ENCODE peak calls at places on chromosomes 6 and 20, in seven cellular contexts. T, V, W, Z, R, C and P are unnamed samples.

GRCh38 chr20:4691753-4692152 is 30.0 kb upstream of the PRND start:
- DNase-seq in T (no peak), C (no peak), Z (no peak), W (no peak), R (no peak), V (no peak), P (no peak)

GRCh38 chr6:32416031-32416430 is 9.1 kb upstream of the BTNL2 start:
- DNase-seq in T (no peak), V (no peak), R (no peak), W (no peak), C (no peak), Z (no peak), P (no peak)

GRCh38 chr6:170093658-170094596 is 197.0 kb downstream of the DLL1 start:
- DNase-seq in W (no peak), Z (no peak), R (no peak), T (no peak), C (peak; percentile 37), V (peak; percentile 57), P (no peak)

GRCh38 chr6:89080281-89081128 is at the start of gene PNRC1:
- DNase-seq in V (peak; percentile 100), T (peak; percentile 99), C (peak; percentile 100), W (peak; percentile 99), Z (peak; percentile 100), R (peak; percentile 100), P (peak; percentile 91)

GRCh38 chr6:43687437-43688347 is at the start of gene MRPS18A:
- DNase-seq in T (peak; percentile 85), C (peak; percentile 87), R (peak; percentile 85), W (peak; percentile 83), Z (peak; percentile 75), V (peak; percentile 90), P (peak; percentile 55)

GRCh38 chr6:42958125-42958524 is 2.4 kb upstream of the GNMT start:
- DNase-seq in R (no peak), W (no peak), Z (no peak), C (no peak), T (no peak), V (no peak), P (no peak)

GRCh38 chr6:71383891-71384489 is 95.4 kb downstream of the OGFRL1 start:
- DNase-seq in Z (no peak), R (no peak), V (no peak), C (no peak), T (no peak), W (peak; percentile 56), P (no peak)

GRCh38 chr6:17851720-17852161 is 135.7 kb downstream of the KIF13A start:
- DNase-seq in Z (no peak), V (no peak), T (no peak), W (no peak), C (no peak), R (no peak), P (no peak)

GRCh38 chr6:50891290-50891689 is 72.6 kb downstream of the TFAP2B start:
- DNase-seq in T (no peak), C (no peak), R (no peak), W (no peak), Z (no peak), V (no peak), P (no peak)

GRCh38 chr6:159935633-159936032 is 33.2 kb upstream of the IGF2R start:
- DNase-seq in T (no peak), Z (no peak), W (no peak), C (no peak), R (no peak), V (no peak), P (no peak)

GRCh38 chr6:1013656-1014430 is 298.1 kb upstream of the FOXQ1 start:
- DNase-seq in R (no peak), V (no peak), W (no peak), T (peak; percentile 47), C (no peak), Z (no peak), P (no peak)

GRCh38 chr6:56869346-56869745 is 85.6 kb upstream of the BEND6 start:
- DNase-seq in R (no peak), W (no peak), C (no peak), V (no peak), T (no peak), Z (no peak), P (no peak)

GRCh38 chr20:45016089-45016641 is 49.9 kb downstream of the STK4 start:
- DNase-seq in T (no peak), W (no peak), Z (no peak), R (no peak), C (no peak), V (no peak), P (no peak)

GRCh38 chr6:90328004-90328403 is 31.4 kb upstream of the BACH2 start:
- DNase-seq in C (no peak), V (no peak), W (peak; percentile 26), T (no peak), R (no peak), Z (no peak), P (peak; percentile 37)

GRCh38 chr20:16609066-16609465 is 35.8 kb upstream of the KIF16B start:
- DNase-seq in C (no peak), T (no peak), W (no peak), R (no peak), Z (no peak), V (no peak), P (no peak)

GRCh38 chr6:153160221-153160620 is 29.1 kb upstream of the RGS17 start:
- DNase-seq in Z (no peak), R (no peak), W (no peak), C (no peak), T (no peak), V (no peak), P (no peak)

GRCh38 chr20:32752458-32753250 is 9.4 kb upstream of the COMMD7 start:
- DNase-seq in V (no peak), R (no peak), T (no peak), W (peak; percentile 59), C (no peak), Z (no peak), P (peak; percentile 76)

GRCh38 chr6:1187293-1188131 is 124.4 kb upstream of the FOXQ1 start:
- DNase-seq in V (no peak), T (no peak), W (peak; percentile 16), Z (no peak), R (no peak), C (no peak), P (peak; percentile 56)

GRCh38 chr20:57891067-57891466 is 181.3 kb upstream of the PMEPA1 start:
- DNase-seq in T (no peak), C (no peak), W (no peak), R (no peak), V (peak; percentile 19), Z (no peak), P (no peak)

GRCh38 chr6:125101128-125101527 is 52.4 kb upstream of the TPD52L1 start:
- DNase-seq in T (no peak), C (no peak), Z (no peak), V (no peak), R (no peak), W (no peak), P (no peak)

GRCh38 chr6:125101656-125102055 is 51.9 kb upstream of the TPD52L1 start:
- DNase-seq in Z (no peak), T (no peak), R (no peak), V (no peak), W (no peak), C (no peak), P (no peak)

GRCh38 chr6:125098253-125098652 is 55.3 kb upstream of the TPD52L1 start:
- DNase-seq in W (no peak), R (no peak), Z (no peak), T (no peak), V (no peak), C (no peak), P (no peak)

GRCh38 chr6:125099211-125100017 is 54.2 kb upstream of the TPD52L1 start:
- DNase-seq in V (peak; percentile 64), C (peak; percentile 77), W (peak; percentile 59), R (peak; percentile 77), T (peak; percentile 20), Z (no peak), P (no peak)

DNA sequence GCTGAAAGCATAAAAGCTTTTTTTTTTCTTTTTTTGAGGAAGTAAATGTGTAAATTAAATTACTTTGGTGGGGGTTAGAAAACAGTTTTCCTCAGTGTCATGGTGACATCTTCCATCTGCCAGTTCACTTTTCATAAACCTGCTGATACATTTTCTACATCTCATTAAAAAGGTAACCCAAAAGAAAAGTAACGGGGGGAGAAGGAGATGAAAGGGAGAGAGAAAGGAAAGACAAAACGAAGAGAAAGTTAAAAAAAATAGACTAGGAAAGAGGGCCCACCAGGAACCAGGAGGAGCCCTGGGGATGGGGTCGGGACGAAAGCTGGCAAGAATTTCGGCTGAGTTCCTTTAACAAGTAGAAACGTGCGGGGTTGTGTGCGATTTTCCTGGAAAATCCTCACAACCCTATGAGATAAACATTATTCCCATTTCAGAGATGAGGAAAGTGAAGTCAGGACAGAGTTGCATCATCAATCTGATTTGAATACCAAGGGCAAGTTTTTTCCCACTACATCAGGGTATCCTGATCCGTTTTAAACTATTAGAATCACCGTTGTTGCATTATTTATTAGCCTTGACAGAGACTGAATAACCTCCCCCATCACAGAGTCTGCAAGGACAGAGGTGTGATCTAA is 53.4 kb upstream of the TPD52L1 start:
- DNase-seq in T (no peak), W (no peak), V (no peak), Z (no peak), C (no peak), R (no peak), P (no peak)
- TF ChIP-seq CTCF in T (no peak), W (no peak), V (no peak), Z (no peak), C (no peak), R (no peak), P (no peak)

GRCh38 chr20:9617940-9618339 is 103.5 kb downstream of the LAMP5 start:
- DNase-seq in R (peak; percentile 23), W (peak; percentile 63), V (no peak), T (no peak), C (no peak), Z (no peak), P (peak; percentile 30)
- TF ChIP-seq CTCF in R (no peak), W (no peak), V (peak; percentile 88), T (peak; percentile 49), C (peak; percentile 79), Z (peak; percentile 10), P (peak; percentile 59)

DNA sequence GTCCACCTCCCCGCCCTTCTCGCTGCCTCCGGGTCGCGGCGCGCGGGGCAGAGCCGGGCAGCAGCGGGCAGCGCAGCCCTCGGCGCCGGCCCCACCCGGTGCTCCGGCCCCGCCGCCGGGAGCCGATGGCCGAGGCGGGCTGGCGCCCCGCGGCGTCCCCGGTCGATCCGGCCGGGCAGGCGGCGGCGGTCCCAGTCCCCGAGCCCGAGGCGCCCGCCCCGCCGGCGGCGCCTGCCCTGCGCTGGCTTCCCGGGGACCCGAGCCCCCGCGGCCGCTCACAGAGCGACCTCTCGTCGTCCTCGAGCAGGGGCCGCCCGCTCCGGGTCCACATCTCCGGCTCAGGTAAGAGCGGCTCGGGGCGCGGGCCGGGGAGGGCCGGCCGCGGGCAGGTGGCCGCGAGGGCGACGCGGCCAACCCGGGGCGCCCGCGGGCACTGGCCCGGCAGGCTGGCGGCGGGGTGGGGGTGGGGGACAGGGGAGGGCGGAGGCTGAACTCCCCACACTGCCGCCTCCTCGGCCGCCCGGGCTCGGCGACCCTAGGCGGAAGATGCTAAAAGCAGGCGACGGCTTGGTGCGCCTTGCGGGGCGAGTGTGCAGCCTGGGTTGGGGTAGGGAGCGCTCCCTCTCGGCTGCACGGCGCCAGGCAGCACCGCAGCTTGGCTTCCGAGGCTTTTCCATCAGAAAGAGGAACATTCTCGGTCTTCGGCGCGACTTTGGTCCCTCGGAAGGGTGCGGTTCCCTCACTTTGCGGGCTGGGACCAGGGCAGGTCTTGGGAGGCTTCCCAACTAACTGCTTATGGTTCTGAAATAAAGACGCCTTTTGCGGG is 25.6 kb upstream of the FUCA2 start:
- DNase-seq in T (peak; percentile 68), V (peak; percentile 89), C (peak; percentile 80), Z (peak; percentile 33), R (peak; percentile 76), W (peak; percentile 67), P (no peak)
- TF ChIP-seq CTCF in T (peak; percentile 56), V (peak; percentile 52), C (peak; percentile 42), Z (peak; percentile 22), R (no peak), W (peak; percentile 46), P (peak; percentile 62)

GRCh38 chr6:157242791-157243190 is 80.5 kb downstream of the TMEM242 start:
- DNase-seq in T (no peak), W (no peak), R (no peak), Z (no peak), C (no peak), V (peak; percentile 39), P (no peak)
- TF ChIP-seq CTCF in T (no peak), W (no peak), R (no peak), Z (no peak), C (no peak), V (no peak), P (no peak)